ENCODE peak calls at places on chromosomes 6 and 20, in seven cellular contexts. M is HFF-Myc; S is H9; X is effector memory CD8-positive, alpha-beta T cell; J is Kasumi-1; W is substantia nigra; D is RPMI8226. C is an unnamed sample.

GRCh38 chr20:51768759-51769517 is 748 bp upstream of the ATP9A start:
- DNase-seq in X (no peak), M (no peak), S (no peak), W (peak; percentile 66), D (no peak), J (no peak), C (no peak)

GRCh38 chr6:148971027-148971927 is 224.4 kb downstream of the UST start:
- DNase-seq in W (no peak), M (no peak), D (no peak), S (no peak), X (no peak), J (no peak), C (no peak)

GRCh38 chr20:48339147-48339985 is 488.4 kb downstream of the PREX1 start:
- DNase-seq in W (no peak), D (peak; percentile 59), M (peak; percentile 38), J (no peak), S (no peak), X (no peak), C (no peak)

GRCh38 chr6:153437193-153437592 is 306.1 kb upstream of the RGS17 start:
- DNase-seq in M (no peak), S (no peak), D (no peak), J (no peak), W (no peak), X (no peak), C (no peak)

GRCh38 chr6:524803-525202 is 132.1 kb downstream of the HUS1B start:
- DNase-seq in J (no peak), X (no peak), D (no peak), S (no peak), W (no peak), M (no peak), C (no peak)

GRCh38 chr20:34222208-34222607 is 19.0 kb upstream of the ASIP start:
- DNase-seq in M (peak; percentile 97), D (no peak), S (no peak), W (no peak), X (no peak), J (peak; percentile 3), C (no peak)

GRCh38 chr6:30787954-30788353 is 43.6 kb upstream of the IER3 start:
- DNase-seq in X (no peak), D (no peak), W (no peak), J (peak; percentile 98), S (no peak), M (peak; percentile 43), C (no peak)

GRCh38 chr6:51930602-51931001 is 156.8 kb downstream of the PKHD1 start:
- DNase-seq in J (no peak), D (no peak), S (no peak), M (no peak), X (no peak), W (no peak), C (no peak)

GRCh38 chr6:166971271-166971670 is 14.9 kb upstream of the RNASET2 start:
- DNase-seq in M (no peak), D (no peak), J (no peak), S (no peak), W (no peak), X (no peak), C (no peak)

GRCh38 chr6:139240161-139241010 is 51.4 kb downstream of the TXLNB start:
- DNase-seq in W (no peak), J (no peak), D (peak; percentile 73), S (no peak), M (peak; percentile 67), X (no peak), C (no peak)

GRCh38 chr6:148118303-148118702 is 224.3 kb upstream of the SASH1 start:
- DNase-seq in D (no peak), M (no peak), S (no peak), J (no peak), W (no peak), X (no peak), C (no peak)

GRCh38 chr6:168823397-168824020 is 382.5 kb downstream of the SMOC2 start:
- DNase-seq in J (no peak), X (no peak), W (no peak), D (no peak), S (no peak), M (no peak), C (no peak)

GRCh38 chr6:4940416-4940815 is 63.4 kb downstream of the RPP40 start:
- DNase-seq in M (no peak), J (no peak), S (no peak), D (peak; percentile 79), W (no peak), X (no peak), C (no peak)

GRCh38 chr20:22338140-22338708 is 246.1 kb downstream of the FOXA2 start:
- DNase-seq in D (no peak), M (no peak), X (no peak), J (no peak), S (no peak), W (no peak), C (no peak)

GRCh38 chr6:27871919-27872633 is 40.1 kb downstream of the OR2B2 start:
- DNase-seq in M (peak; percentile 99), S (peak; percentile 79), W (peak; percentile 34), J (peak; percentile 96), D (peak; percentile 47), X (peak; percentile 84), C (peak; percentile 89)

GRCh38 chr6:69449887-69450286 is 346.9 kb downstream of the LMBRD1 start:
- DNase-seq in X (no peak), M (no peak), J (no peak), W (no peak), D (no peak), S (no peak), C (no peak)

GRCh38 chr6:119830494-119831295 is 481.1 kb upstream of the MAN1A1 start:
- DNase-seq in D (no peak), S (no peak), W (no peak), M (no peak), J (no peak), X (no peak), C (no peak)

GRCh38 chr20:9103955-9104354 is 35.1 kb downstream of the PLCB4 start:
- DNase-seq in S (no peak), J (no peak), W (peak; percentile 19), D (no peak), X (no peak), M (no peak), C (no peak)

GRCh38 chr6:148713033-148713738 is 33.6 kb upstream of the UST start:
- DNase-seq in J (no peak), D (no peak), W (no peak), S (no peak), M (no peak), X (no peak), C (no peak)

GRCh38 chr20:3633913-3634478 is 29.2 kb downstream of the GFRA4 start:
- DNase-seq in J (no peak), W (no peak), S (no peak), M (no peak), D (no peak), X (no peak), C (no peak)

GRCh38 chr20:56630506-56631317 is 1.6 kb downstream of the TFAP2C start:
- DNase-seq in S (peak; percentile 57), D (peak; percentile 23), X (no peak), W (no peak), M (no peak), J (no peak), C (peak; percentile 80)

GRCh38 chr20:62151835-62152364 is 8.3 kb downstream of the SS18L1 start:
- DNase-seq in M (no peak), S (no peak), J (no peak), D (no peak), W (no peak), X (no peak), C (no peak)

GRCh38 chr20:18981956-18982539 is 168.5 kb downstream of the SCP2D1 start:
- DNase-seq in J (no peak), D (no peak), S (no peak), M (no peak), X (no peak), W (no peak), C (peak; percentile 24)

GRCh38 chr6:52317841-52318581 is 33.5 kb upstream of the MCM3 start:
- DNase-seq in X (no peak), J (no peak), D (peak; percentile 34), W (no peak), S (no peak), M (no peak), C (no peak)

GRCh38 chr6:139126255-139126654 is 8.6 kb upstream of the HECA start:
- DNase-seq in J (peak; percentile 74), X (no peak), S (no peak), W (no peak), D (no peak), M (peak; percentile 72), C (no peak)

GRCh38 chr20:58246346-58246745 is 17.9 kb upstream of the ANKRD60 start:
- DNase-seq in D (no peak), W (no peak), X (no peak), M (no peak), J (peak; percentile 7), S (peak; percentile 56), C (peak; percentile 66)

GRCh38 chr6:20437639-20438038 is 36.0 kb downstream of the E2F3 start:
- DNase-seq in X (no peak), D (no peak), S (no peak), M (no peak), J (no peak), W (no peak), C (no peak)

GRCh38 chr20:59253325-59253724 is 47.1 kb upstream of the EDN3 start:
- DNase-seq in M (no peak), D (no peak), S (no peak), X (peak; percentile 5), J (no peak), W (no peak), C (no peak)

GRCh38 chr6:6614965-6615304 is 26.4 kb downstream of the LY86 start:
- DNase-seq in S (no peak), J (no peak), W (no peak), M (no peak), X (no peak), D (no peak), C (no peak)

GRCh38 chr6:28134015-28134414 is 7.7 kb upstream of the ZKSCAN8 start:
- DNase-seq in W (peak; percentile 3), D (peak; percentile 51), X (no peak), J (peak; percentile 73), M (no peak), S (peak; percentile 28), C (peak; percentile 61)

GRCh38 chr20:57573893-57574292 is 13.0 kb downstream of the PCK1 start:
- DNase-seq in S (peak; percentile 45), W (no peak), D (peak; percentile 47), X (no peak), J (no peak), M (no peak), C (no peak)

GRCh38 chr6:98942263-98942803 is 5.4 kb downstream of the FBXL4 start:
- DNase-seq in X (no peak), M (no peak), J (no peak), S (peak; percentile 33), W (no peak), D (no peak), C (no peak)

GRCh38 chr20:21526776-21527175 is 12.9 kb upstream of the NKX2-2 start:
- DNase-seq in J (no peak), M (no peak), W (no peak), D (no peak), S (no peak), X (no peak), C (peak; percentile 10)

GRCh38 chr20:61455508-61456215 is 203.6 kb downstream of the CDH4 start:
- DNase-seq in M (no peak), X (no peak), W (no peak), D (no peak), J (no peak), S (no peak), C (peak; percentile 17)

GRCh38 chr20:40462600-40462999 is 226.4 kb downstream of the MAFB start:
- DNase-seq in S (no peak), W (no peak), X (no peak), D (no peak), M (no peak), J (no peak), C (no peak)

GRCh38 chr20:57008217-57008616 is 258.2 kb downstream of the BMP7 start:
- DNase-seq in S (no peak), M (no peak), X (no peak), J (no peak), W (no peak), D (no peak), C (peak; percentile 68)

GRCh38 chr20:1301031-1301529 is 27.9 kb downstream of the SDCBP2 start:
- DNase-seq in S (peak; percentile 73), J (peak; percentile 70), X (no peak), D (peak; percentile 63), M (no peak), W (no peak), C (no peak)

GRCh38 chr6:70166088-70166958 is 136.6 kb downstream of the COL9A1 start:
- DNase-seq in W (peak; percentile 50), S (peak; percentile 64), J (peak; percentile 43), M (peak; percentile 2), X (no peak), D (peak; percentile 74), C (peak; percentile 75)

C was measured in islet precursor cell.